ENCODE peak calls at places on chromosomes 4 and X, in five cellular contexts. One of them, this sample, is unnamed.

GRCh38 chr4:2105559-2105958 is 46.4 kb downstream of the NAT8L start:
- DNase-seq in GM12865: no peak
- DNase-seq in SJSA1: no peak
- DNase-seq in activated T-helper 1 cell treated with anti-CD3 and anti-CD28 coated beads, Interleukin-12 subunit alpha, Interleukin-12 subunit beta, Interleukin-2, Interleukin-4 antibody, amounts not matched to agents 30 ng/mL and 10 ng/mL and 1 ng/mL, durations not matched to agents 14 hours and 24 hours and 36 hours: no peak
- DNase-seq in hippocampal formation: no peak
- DNase-seq in this sample: no peak

GRCh38 chr4:909131-909571 is 23.0 kb downstream of the GAK start:
- DNase-seq in GM12865: no peak
- DNase-seq in SJSA1: no peak
- DNase-seq in activated T-helper 1 cell treated with anti-CD3 and anti-CD28 coated beads, Interleukin-12 subunit alpha, Interleukin-12 subunit beta, Interleukin-2, Interleukin-4 antibody, amounts not matched to agents 30 ng/mL and 10 ng/mL and 1 ng/mL, durations not matched to agents 14 hours and 24 hours and 36 hours: no peak
- DNase-seq in hippocampal formation: no peak
- DNase-seq in this sample: no peak

GRCh38 chr4:176188654-176189053 is 6.7 kb downstream of the SPATA4 start:
- DNase-seq in GM12865: no peak
- DNase-seq in SJSA1: no peak
- DNase-seq in activated T-helper 1 cell treated with anti-CD3 and anti-CD28 coated beads, Interleukin-12 subunit alpha, Interleukin-12 subunit beta, Interleukin-2, Interleukin-4 antibody, amounts not matched to agents 30 ng/mL and 10 ng/mL and 1 ng/mL, durations not matched to agents 14 hours and 24 hours and 36 hours: no peak
- DNase-seq in hippocampal formation: no peak
- DNase-seq in this sample: no peak

GRCh38 chrX:128106630-128107029 is 54.4 kb upstream of the ACTRT1 start:
- DNase-seq in GM12865: no peak
- DNase-seq in SJSA1: no peak
- DNase-seq in activated T-helper 1 cell treated with anti-CD3 and anti-CD28 coated beads, Interleukin-12 subunit alpha, Interleukin-12 subunit beta, Interleukin-2, Interleukin-4 antibody, amounts not matched to agents 30 ng/mL and 10 ng/mL and 1 ng/mL, durations not matched to agents 14 hours and 24 hours and 36 hours: no peak
- DNase-seq in hippocampal formation: no peak
- DNase-seq in this sample: no peak

GRCh38 chrX:25015486-25016360 is at the start of gene ARX:
- DNase-seq in GM12865: peak
- DNase-seq in SJSA1: no peak
- DNase-seq in activated T-helper 1 cell treated with anti-CD3 and anti-CD28 coated beads, Interleukin-12 subunit alpha, Interleukin-12 subunit beta, Interleukin-2, Interleukin-4 antibody, amounts not matched to agents 30 ng/mL and 10 ng/mL and 1 ng/mL, durations not matched to agents 14 hours and 24 hours and 36 hours: no peak
- DNase-seq in hippocampal formation: peak
- DNase-seq in this sample: peak

GRCh38 chrX:44889824-44890223 is 16.8 kb downstream of the KDM6A start:
- DNase-seq in GM12865: no peak
- DNase-seq in SJSA1: no peak
- DNase-seq in activated T-helper 1 cell treated with anti-CD3 and anti-CD28 coated beads, Interleukin-12 subunit alpha, Interleukin-12 subunit beta, Interleukin-2, Interleukin-4 antibody, amounts not matched to agents 30 ng/mL and 10 ng/mL and 1 ng/mL, durations not matched to agents 14 hours and 24 hours and 36 hours: no peak
- DNase-seq in hippocampal formation: no peak
- DNase-seq in this sample: no peak

GRCh38 chr4:7630559-7631287 is 196.0 kb upstream of the PSAPL1 start:
- DNase-seq in GM12865: no peak
- DNase-seq in SJSA1: peak
- DNase-seq in activated T-helper 1 cell treated with anti-CD3 and anti-CD28 coated beads, Interleukin-12 subunit alpha, Interleukin-12 subunit beta, Interleukin-2, Interleukin-4 antibody, amounts not matched to agents 30 ng/mL and 10 ng/mL and 1 ng/mL, durations not matched to agents 14 hours and 24 hours and 36 hours: no peak
- DNase-seq in hippocampal formation: peak
- DNase-seq in this sample: peak

GRCh38 chr4:177309525-177310371 is at the start of gene NEIL3:
- DNase-seq in GM12865: peak
- DNase-seq in SJSA1: peak
- DNase-seq in activated T-helper 1 cell treated with anti-CD3 and anti-CD28 coated beads, Interleukin-12 subunit alpha, Interleukin-12 subunit beta, Interleukin-2, Interleukin-4 antibody, amounts not matched to agents 30 ng/mL and 10 ng/mL and 1 ng/mL, durations not matched to agents 14 hours and 24 hours and 36 hours: peak
- DNase-seq in hippocampal formation: peak
- DNase-seq in this sample: peak

GRCh38 chr4:184775854-184776555 is 42.1 kb upstream of the CENPU start:
- DNase-seq in GM12865: no peak
- DNase-seq in SJSA1: no peak
- DNase-seq in activated T-helper 1 cell treated with anti-CD3 and anti-CD28 coated beads, Interleukin-12 subunit alpha, Interleukin-12 subunit beta, Interleukin-2, Interleukin-4 antibody, amounts not matched to agents 30 ng/mL and 10 ng/mL and 1 ng/mL, durations not matched to agents 14 hours and 24 hours and 36 hours: no peak
- DNase-seq in hippocampal formation: no peak
- DNase-seq in this sample: no peak

GRCh38 chr4:101286663-101287062 is 60.7 kb downstream of the PPP3CA start:
- DNase-seq in GM12865: no peak
- DNase-seq in SJSA1: no peak
- DNase-seq in activated T-helper 1 cell treated with anti-CD3 and anti-CD28 coated beads, Interleukin-12 subunit alpha, Interleukin-12 subunit beta, Interleukin-2, Interleukin-4 antibody, amounts not matched to agents 30 ng/mL and 10 ng/mL and 1 ng/mL, durations not matched to agents 14 hours and 24 hours and 36 hours: no peak
- DNase-seq in hippocampal formation: no peak
- DNase-seq in this sample: no peak

GRCh38 chrX:150293311-150294013 is 69.7 kb upstream of the MAMLD1 start:
- DNase-seq in GM12865: no peak
- DNase-seq in SJSA1: no peak
- DNase-seq in activated T-helper 1 cell treated with anti-CD3 and anti-CD28 coated beads, Interleukin-12 subunit alpha, Interleukin-12 subunit beta, Interleukin-2, Interleukin-4 antibody, amounts not matched to agents 30 ng/mL and 10 ng/mL and 1 ng/mL, durations not matched to agents 14 hours and 24 hours and 36 hours: no peak
- DNase-seq in hippocampal formation: no peak
- DNase-seq in this sample: no peak

GRCh38 chr4:13968723-13969122 is 341.2 kb upstream of the BOD1L1 start:
- DNase-seq in GM12865: no peak
- DNase-seq in SJSA1: no peak
- DNase-seq in activated T-helper 1 cell treated with anti-CD3 and anti-CD28 coated beads, Interleukin-12 subunit alpha, Interleukin-12 subunit beta, Interleukin-2, Interleukin-4 antibody, amounts not matched to agents 30 ng/mL and 10 ng/mL and 1 ng/mL, durations not matched to agents 14 hours and 24 hours and 36 hours: no peak
- DNase-seq in hippocampal formation: no peak
- DNase-seq in this sample: no peak

GRCh38 chr4:175705407-175705806 is 106.7 kb downstream of the GPM6A start:
- DNase-seq in GM12865: no peak
- DNase-seq in SJSA1: no peak
- DNase-seq in activated T-helper 1 cell treated with anti-CD3 and anti-CD28 coated beads, Interleukin-12 subunit alpha, Interleukin-12 subunit beta, Interleukin-2, Interleukin-4 antibody, amounts not matched to agents 30 ng/mL and 10 ng/mL and 1 ng/mL, durations not matched to agents 14 hours and 24 hours and 36 hours: no peak
- DNase-seq in hippocampal formation: peak
- DNase-seq in this sample: no peak

GRCh38 chrX:112888916-112889315 is 48.3 kb upstream of the AMOT start:
- DNase-seq in GM12865: no peak
- DNase-seq in SJSA1: no peak
- DNase-seq in activated T-helper 1 cell treated with anti-CD3 and anti-CD28 coated beads, Interleukin-12 subunit alpha, Interleukin-12 subunit beta, Interleukin-2, Interleukin-4 antibody, amounts not matched to agents 30 ng/mL and 10 ng/mL and 1 ng/mL, durations not matched to agents 14 hours and 24 hours and 36 hours: no peak
- DNase-seq in hippocampal formation: no peak
- DNase-seq in this sample: peak

GRCh38 chrX:107117993-107118321 is 665 bp downstream of the RBM41 start:
- DNase-seq in GM12865: peak
- DNase-seq in SJSA1: no peak
- DNase-seq in activated T-helper 1 cell treated with anti-CD3 and anti-CD28 coated beads, Interleukin-12 subunit alpha, Interleukin-12 subunit beta, Interleukin-2, Interleukin-4 antibody, amounts not matched to agents 30 ng/mL and 10 ng/mL and 1 ng/mL, durations not matched to agents 14 hours and 24 hours and 36 hours: no peak
- DNase-seq in hippocampal formation: peak
- DNase-seq in this sample: peak

GRCh38 chrX:88202149-88202548 is 544.9 kb upstream of the CPXCR1 start:
- DNase-seq in GM12865: no peak
- DNase-seq in SJSA1: no peak
- DNase-seq in activated T-helper 1 cell treated with anti-CD3 and anti-CD28 coated beads, Interleukin-12 subunit alpha, Interleukin-12 subunit beta, Interleukin-2, Interleukin-4 antibody, amounts not matched to agents 30 ng/mL and 10 ng/mL and 1 ng/mL, durations not matched to agents 14 hours and 24 hours and 36 hours: no peak
- DNase-seq in hippocampal formation: no peak
- DNase-seq in this sample: no peak